ENCODE peak calls at places on chromosomes 16 and 17, in eight cellular contexts. F, W, O, H, J, T, A and G are unnamed samples. For H3K4me1, the result is how much of the 10 kb centered on the place peaks cover.

GRCh38 chr17:9138161-9138717 is 116.9 kb downstream of the NTN1 start:
- DNase-seq in W (no peak), T (no peak), J (no peak), F (peak), O (no peak), H (no peak), A (no peak), G (no peak)

GRCh38 chr16:89331371-89332109 is 114.0 kb downstream of the ZNF778 start:
- DNase-seq in H (peak), A (peak), F (no peak), W (no peak), T (no peak), J (no peak), O (no peak), G (no peak)

GRCh38 chr16:46947900-46948547 is 25.4 kb downstream of the DNAJA2 start:
- DNase-seq in O (no peak), F (no peak), J (no peak), A (no peak), W (peak), T (no peak), H (no peak), G (no peak)

GRCh38 chr17:350706-351435 is 1.7 kb downstream of the RPH3AL start:
- DNase-seq in F (peak), T (peak), O (peak), W (no peak), A (peak), J (peak), H (peak), G (no peak)

GRCh38 chr16:84725481-84726078 is 25.8 kb downstream of the USP10 start:
- DNase-seq in A (no peak), J (no peak), F (no peak), W (no peak), H (no peak), O (no peak), T (no peak), G (no peak)

GRCh38 chr17:78759203-78759968 is 22.7 kb downstream of the CYTH1 start:
- DNase-seq in A (no peak), O (peak), W (no peak), T (peak), J (peak), F (peak), H (peak), G (no peak)

GRCh38 chr16:66958857-66959644 is 2.0 kb upstream of the CES3 start:
- DNase-seq in J (no peak), F (no peak), T (peak), O (no peak), H (no peak), A (no peak), W (no peak), G (no peak)

GRCh38 chr16:47197536-47198179 is 53.9 kb upstream of the NETO2 start:
- DNase-seq in A (no peak), J (no peak), O (peak), T (peak), W (no peak), F (peak), H (no peak), G (no peak)

GRCh38 chr16:28105954-28106353 is 42.4 kb upstream of the GSG1L start:
- DNase-seq in A (no peak), O (no peak), T (no peak), H (no peak), W (no peak), J (no peak), F (no peak), G (no peak)

GRCh38 chr17:75819116-75819515 is 25.1 kb downstream of the UNC13D start:
- DNase-seq in J (no peak), F (no peak), O (no peak), A (no peak), T (no peak), W (no peak), H (no peak), G (no peak)

GRCh38 chr16:87201052-87201451 is 116.1 kb downstream of the C16orf95 start:
- DNase-seq in W (no peak), J (peak), T (peak), A (peak), O (peak), H (no peak), F (peak), G (no peak)

GRCh38 chr16:2835638-2836493 is 5.8 kb downstream of the ZG16B start:
- DNase-seq in T (peak), H (no peak), W (no peak), A (no peak), O (no peak), F (no peak), J (peak), G (no peak)

GRCh38 chr17:9101356-9101755 is 80.0 kb downstream of the NTN1 start:
- DNase-seq in H (no peak), O (no peak), A (no peak), W (no peak), T (peak), F (no peak), J (no peak), G (no peak)

GRCh38 chr17:3953542-3953941 is 10.7 kb downstream of the ATP2A3 start:
- DNase-seq in O (no peak), W (no peak), A (no peak), H (no peak), J (no peak), T (no peak), F (no peak), G (no peak)

GRCh38 chr16:29943846-29944669 is 17.8 kb upstream of the TMEM219 start:
- DNase-seq in F (no peak), J (peak), H (peak), T (peak), O (peak), W (peak), A (peak), G (no peak)

GRCh38 chr16:73214825-73215481 is 167.0 kb upstream of the ZFHX3 start:
- DNase-seq in A (no peak), T (no peak), F (no peak), W (no peak), O (no peak), J (no peak), H (no peak), G (no peak)

GRCh38 chr17:37506678-37507077 is 17.0 kb downstream of the DUSP14 start:
- DNase-seq in A (no peak), J (no peak), W (peak), F (no peak), T (no peak), H (no peak), O (no peak), G (no peak)

GRCh38 chr16:78729687-78730086 is 630.2 kb downstream of the WWOX start:
- DNase-seq in F (no peak), J (no peak), T (no peak), O (no peak), A (no peak), W (no peak), H (no peak), G (no peak)

GRCh38 chr16:81567987-81568748 is 123.6 kb downstream of the CMIP start:
- DNase-seq in H (peak), F (no peak), J (no peak), T (peak), O (peak), W (no peak), A (no peak), G (no peak)

GRCh38 chr17:43745541-43745940 is 13.1 kb downstream of the SOST start:
- DNase-seq in H (no peak), O (no peak), J (no peak), A (no peak), T (no peak), W (no peak), F (no peak), G (no peak)

GRCh38 chr17:20063665-20064648 is 54.8 kb downstream of the SPECC1 start:
- DNase-seq in W (no peak), O (peak), F (peak), H (peak), A (peak), J (peak), T (peak), G (peak)

GRCh38 chr17:14124854-14125253 is 55.5 kb downstream of the COX10 start:
- DNase-seq in A (no peak), T (no peak), H (no peak), W (no peak), O (no peak), J (no peak), F (no peak), G (no peak)

GRCh38 chr17:73025041-73025440 is 67.4 kb downstream of the SLC39A11 start:
- DNase-seq in T (peak), A (no peak), J (no peak), W (no peak), H (no peak), F (no peak), O (no peak), G (no peak)

GRCh38 chr17:73023759-73024158 is 68.7 kb downstream of the SLC39A11 start:
- DNase-seq in H (no peak), J (no peak), O (no peak), T (no peak), A (no peak), W (no peak), F (no peak), G (no peak)

GRCh38 chr17:73018599-73018998 is 73.9 kb downstream of the SLC39A11 start:
- DNase-seq in H (no peak), T (no peak), A (no peak), J (no peak), O (no peak), F (no peak), W (no peak), G (no peak)

GRCh38 chr17:73020110-73020509 is 72.4 kb downstream of the SLC39A11 start:
- DNase-seq in O (no peak), W (no peak), F (no peak), T (no peak), H (no peak), A (no peak), J (no peak), G (no peak)

DNA sequence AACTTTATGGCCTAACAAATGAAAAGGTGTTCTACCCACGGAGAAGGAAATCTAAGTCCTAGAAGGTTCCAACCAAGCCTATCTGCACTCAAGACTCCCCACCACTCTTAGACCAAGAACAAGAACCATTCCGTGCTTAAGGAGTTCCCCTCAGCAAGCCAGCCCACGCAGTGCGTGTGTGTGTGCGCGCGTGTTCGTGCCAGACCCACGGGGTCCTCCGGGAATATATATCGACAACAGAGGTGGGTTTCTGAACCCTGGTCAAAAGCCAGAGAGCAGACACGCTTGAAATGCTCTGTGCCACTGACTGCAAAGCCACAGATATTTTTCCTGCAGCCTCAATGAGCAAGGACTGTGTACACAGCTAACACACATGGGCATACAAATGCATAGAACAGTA is 70.7 kb downstream of the SLC39A11 start:
- DNase-seq in A (no peak), J (no peak), F (no peak), W (no peak), T (no peak), O (no peak), H (no peak), G (no peak)
- TF ChIP-seq POLR2A in A (no peak), J (no peak), F (no peak), W (no peak), T (no peak), O (no peak), H (no peak), G (no peak)

DNA sequence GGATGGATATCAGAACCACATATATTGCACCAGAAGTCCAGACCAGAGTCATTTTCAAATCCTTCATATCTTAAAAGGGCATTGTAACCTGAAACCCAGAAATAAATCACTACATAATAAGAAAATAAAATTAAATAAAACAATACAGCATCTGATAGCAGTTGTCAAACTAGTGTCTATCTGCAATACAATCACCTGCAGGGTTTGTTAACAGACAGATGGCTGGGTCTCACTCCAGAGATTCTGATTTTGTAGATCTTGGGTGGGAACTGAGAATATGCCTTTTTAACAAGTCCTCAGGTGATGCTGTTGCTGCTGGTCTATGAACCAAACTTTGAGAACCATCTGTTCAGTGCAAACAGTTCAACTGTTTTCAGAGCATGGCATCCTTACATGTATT is 37.6 kb downstream of the NME2 start:
- DNase-seq in A (no peak), O (no peak), T (no peak), W (no peak), H (no peak), F (no peak), J (no peak), G (no peak)
- H3K27ac ChIP-seq in A (no peak), O (no peak), T (no peak), W (no peak), H (no peak), F (no peak), J (no peak), G (no peak)

DNA sequence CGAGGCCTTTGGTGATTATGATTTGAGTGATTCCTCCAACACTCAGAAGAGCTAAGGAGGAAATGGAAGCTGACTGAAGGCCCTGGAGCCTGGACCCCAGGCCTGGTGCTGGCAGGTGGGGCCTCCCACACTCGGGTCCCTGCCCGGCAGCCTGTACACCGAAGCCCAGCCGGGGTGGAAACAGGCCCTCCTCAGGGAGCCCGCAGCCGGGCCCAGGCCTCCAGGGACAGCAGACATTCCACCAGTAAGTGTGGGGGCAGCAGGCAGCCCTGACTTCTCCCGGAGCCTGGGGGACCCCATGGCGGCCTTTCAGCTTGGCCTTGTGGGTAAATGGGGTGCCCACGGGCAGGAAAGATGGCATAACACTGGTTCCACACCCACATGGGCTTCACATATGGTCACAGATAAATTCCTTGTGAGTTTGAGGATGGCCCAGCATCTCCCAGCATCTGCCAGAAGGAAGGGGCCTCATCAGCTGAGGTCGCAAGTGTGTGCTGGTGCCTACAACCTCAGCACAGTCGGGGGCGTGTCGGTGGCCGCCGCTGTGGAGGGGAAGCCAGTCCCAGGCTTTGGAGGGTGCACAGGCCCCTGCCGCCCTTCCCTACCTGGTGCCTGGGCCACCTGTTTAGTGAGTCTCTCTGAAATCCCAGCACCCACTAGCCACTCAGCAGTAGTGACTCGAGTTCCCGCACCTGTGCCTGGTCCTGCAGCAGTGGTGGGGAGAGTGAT is 29.2 kb upstream of the SLC38A10 start:
- DNase-seq in H (no peak), W (no peak), J (no peak), O (no peak), F (no peak), A (no peak), T (no peak), G (no peak)
- H3K4me1 ChIP-seq in H (under half), W (under half), J (under half), O (under half), F (under half), A (under half), T (under half), G (under half)

DNA sequence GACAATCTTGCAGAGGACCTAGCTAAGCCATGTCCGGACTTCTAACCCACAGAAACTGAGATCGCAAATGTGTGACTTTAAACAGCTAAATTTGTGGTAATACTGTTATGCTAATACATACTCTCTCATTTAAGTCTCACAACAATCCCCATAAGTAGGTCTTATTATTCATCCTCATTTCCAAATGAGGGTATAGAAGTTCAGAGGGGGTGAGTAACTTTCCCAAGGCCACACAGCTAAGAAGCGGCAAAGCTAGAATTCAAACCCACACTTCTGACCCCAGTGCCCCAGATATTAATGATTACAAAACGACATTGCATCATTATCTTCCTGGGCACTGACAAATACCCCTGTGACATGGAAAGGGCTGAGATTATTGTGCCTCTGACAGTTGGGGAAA is 81.4 kb downstream of the CNGB1 start:
- DNase-seq in W (no peak), O (no peak), T (no peak), F (no peak), H (no peak), A (no peak), J (no peak), G (no peak)
- TF ChIP-seq POLR2A in W (no peak), O (no peak), T (no peak), F (no peak), H (no peak), A (no peak), J (no peak), G (no peak)

DNA sequence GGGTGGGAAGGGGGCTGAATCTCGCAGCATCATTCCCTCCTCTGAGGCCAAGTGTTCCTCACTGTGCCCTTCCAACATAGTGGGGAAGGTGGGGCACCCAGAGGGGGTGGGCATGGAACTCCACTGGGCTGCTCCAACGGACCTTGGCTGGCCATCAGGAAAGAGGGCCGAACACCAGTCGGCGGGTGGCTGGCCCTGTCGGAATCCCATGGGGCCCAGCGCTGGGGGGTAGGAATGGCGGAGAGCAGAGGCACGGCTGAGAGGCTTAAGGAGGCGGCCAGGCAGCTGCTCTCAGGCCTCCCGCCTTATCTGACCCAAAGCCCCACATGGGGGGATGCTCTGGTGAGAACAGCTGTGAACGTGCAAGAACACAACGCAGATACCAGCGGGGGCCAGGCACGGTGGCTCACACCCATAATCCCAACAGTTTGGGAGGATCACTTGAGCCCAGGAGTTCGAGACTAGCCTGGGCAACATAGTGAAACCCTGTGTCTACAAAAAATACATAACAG is 4.4 kb upstream of the MYO1C start:
- DNase-seq in T (no peak), F (no peak), O (no peak), W (no peak), H (no peak), J (no peak), A (no peak), G (no peak)
- H3K27ac ChIP-seq in T (no peak), F (peak), O (no peak), W (no peak), H (no peak), J (no peak), A (peak), G (no peak)

GRCh38 chr17:34610038-34610437 is 30.7 kb downstream of the TMEM132E start:
- DNase-seq in J (no peak), T (no peak), W (no peak), A (no peak), F (no peak), O (no peak), H (no peak), G (no peak)
- H3K4me1 ChIP-seq in J (under half), T (under half), W (under half), A (under half), F (under half), O (under half), H (under half), G (under half)

DNA sequence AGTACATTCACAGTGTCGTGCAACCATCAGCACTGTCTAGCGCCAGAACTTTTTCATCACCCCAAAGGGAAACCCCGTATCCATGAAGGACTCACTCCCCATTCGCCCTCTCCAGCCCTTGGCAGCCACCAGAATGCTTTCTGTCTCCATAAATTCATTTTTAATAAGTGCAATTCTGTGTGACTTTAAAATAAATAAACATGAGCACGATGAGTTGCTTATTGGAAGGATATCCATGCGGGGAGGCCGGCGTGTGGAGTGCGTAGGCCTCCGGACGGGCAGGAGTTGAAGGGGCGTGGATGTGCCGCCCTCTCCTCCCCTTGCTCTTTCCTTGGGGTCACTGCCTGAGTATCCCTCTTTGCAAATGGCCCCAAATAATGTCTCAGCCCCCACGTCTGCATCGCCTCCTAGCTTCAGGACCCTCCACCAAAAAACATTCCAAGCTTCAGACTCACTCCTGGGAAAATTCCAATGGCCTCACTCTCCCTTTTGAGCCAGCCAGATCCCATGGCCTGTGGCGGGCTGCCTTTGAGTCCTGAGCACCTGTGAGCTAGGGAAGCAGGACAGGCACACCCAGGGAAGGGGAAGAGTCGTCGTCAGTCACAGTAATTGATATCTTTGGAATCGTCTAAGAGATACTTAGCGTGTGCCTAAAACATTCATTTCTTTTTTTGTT is 306.3 kb downstream of the SEC14L1 start:
- DNase-seq in A (no peak), J (no peak), F (no peak), T (no peak), H (no peak), W (no peak), O (no peak), G (no peak)
- TF ChIP-seq POLR2A in A (no peak), J (no peak), F (no peak), T (no peak), H (no peak), W (no peak), O (no peak), G (no peak)

GRCh38 chr17:40309031-40309937 is at the start of gene RARA:
- DNase-seq in H (peak), J (peak), W (peak), F (peak), O (peak), T (peak), A (peak), G (peak)
- H3K27ac ChIP-seq in H (peak), J (peak), W (peak), F (no peak), O (peak), T (peak), A (no peak), G (peak)

DNA sequence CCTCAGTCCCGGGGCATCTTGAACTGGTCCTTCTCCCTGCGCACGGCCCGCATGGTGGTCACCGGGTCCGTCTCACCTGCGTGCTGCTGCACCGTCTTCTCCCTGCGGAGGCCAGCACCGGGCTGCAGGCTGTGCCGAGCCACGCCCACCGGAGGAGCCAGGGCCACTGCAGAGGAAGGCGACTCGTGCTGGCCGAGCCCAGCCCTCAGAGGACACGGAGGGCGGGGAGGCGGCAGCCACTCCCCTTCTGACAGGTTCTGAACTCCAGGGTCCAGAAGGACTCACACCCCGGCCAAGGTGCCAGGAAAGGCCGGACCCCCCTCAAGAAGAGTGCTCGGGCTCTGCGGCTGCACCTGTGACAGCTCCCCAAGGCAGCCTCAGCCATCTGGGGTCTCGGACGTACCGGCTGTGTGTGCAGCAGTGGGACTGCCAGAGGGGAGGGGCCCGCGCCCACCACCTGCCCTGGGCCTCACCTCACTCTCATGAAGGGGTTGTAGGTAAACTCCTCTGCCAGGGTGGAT is 15.8 kb upstream of the IGFALS start:
- DNase-seq in W (peak), F (no peak), A (no peak), H (no peak), O (no peak), T (no peak), J (peak), G (no peak)
- H3K4me1 ChIP-seq in W (under half), F (under half), A (under half), H (under half), O (under half), T (under half), J (under half), G (under half)